ENCODE peak calls at places on chromosomes 2 and 18, in seven cellular contexts. T is T follicular helper cell; D is stimulated activated CD4-positive, alpha-beta T cell treated with anti-CD3 and anti-CD28 coated beads, Interleukin-2, amount 100 ng/mL, for 48 hours; C is ACHN; Y is endothelial cell; M is AML-193; R is EH. K is an unnamed sample.

GRCh38 chr2:2044658-2045057 is 286.4 kb downstream of the MYT1L start:
- DNase-seq in M (no peak), D (no peak), T (no peak), Y (no peak), R (no peak), C (no peak), K (no peak)

GRCh38 chr2:98172150-98172765 is 85.3 kb downstream of the VWA3B start:
- DNase-seq in Y (no peak), R (no peak), D (no peak), T (no peak), C (no peak), M (no peak), K (no peak)

GRCh38 chr2:231222318-231223000 is 24.0 kb downstream of the ARMC9 start:
- DNase-seq in Y (no peak), R (peak; percentile 92), C (no peak), D (no peak), T (no peak), M (no peak), K (peak; percentile 38)

GRCh38 chr2:239737144-239737463 is 288.0 kb downstream of the NDUFA10 start:
- DNase-seq in C (no peak), T (no peak), D (no peak), R (no peak), Y (no peak), M (no peak), K (no peak)

GRCh38 chr2:173254659-173255058 is 100.0 kb upstream of the CDCA7 start:
- DNase-seq in D (no peak), Y (no peak), T (no peak), R (peak; percentile 16), C (no peak), M (no peak), K (peak; percentile 14)

GRCh38 chr2:129849559-129850160 is 129.8 kb upstream of the RAB6C start:
- DNase-seq in C (peak; percentile 75), T (no peak), R (peak; percentile 70), M (peak; percentile 68), D (no peak), Y (no peak), K (peak; percentile 89)

GRCh38 chr18:31281437-31281836 is 36.5 kb upstream of the DSG1 start:
- DNase-seq in Y (no peak), M (no peak), T (no peak), D (no peak), R (no peak), C (no peak), K (no peak)

GRCh38 chr2:132896073-132896472 is 226.1 kb upstream of the LYPD1 start:
- DNase-seq in Y (no peak), D (no peak), M (no peak), R (no peak), C (no peak), T (no peak), K (no peak)

GRCh38 chr2:160581035-160581434 is 87.4 kb upstream of the RBMS1 start:
- DNase-seq in D (no peak), T (no peak), M (no peak), Y (no peak), C (no peak), R (peak; percentile 64), K (no peak)

GRCh38 chr2:222878877-222879601 is 18.2 kb downstream of the ACSL3 start:
- DNase-seq in T (no peak), M (no peak), D (no peak), Y (no peak), C (peak; percentile 37), R (peak; percentile 87), K (no peak)

GRCh38 chr2:148660999-148661398 is 16.4 kb downstream of the EPC2 start:
- DNase-seq in M (no peak), R (peak; percentile 66), D (no peak), C (no peak), Y (no peak), T (no peak), K (peak; percentile 19)

GRCh38 chr2:99488587-99488998 is 1.2 kb downstream of the REV1 start:
- DNase-seq in R (peak; percentile 50), T (no peak), Y (peak; percentile 13), M (peak; percentile 28), D (no peak), C (peak; percentile 55), K (peak; percentile 50)

GRCh38 chr18:48953096-48953706 is 2.4 kb upstream of the SMAD7 start:
- DNase-seq in R (no peak), Y (no peak), D (no peak), C (no peak), T (no peak), M (no peak), K (no peak)

GRCh38 chr18:75247601-75248421 is 37.2 kb downstream of the TSHZ1 start:
- DNase-seq in Y (no peak), M (peak; percentile 17), R (peak; percentile 70), T (no peak), D (no peak), C (peak; percentile 50), K (peak; percentile 41)

GRCh38 chr2:150162241-150162942 is 325.1 kb downstream of the RND3 start:
- DNase-seq in C (no peak), Y (no peak), M (no peak), T (no peak), D (no peak), R (no peak), K (no peak)

GRCh38 chr2:141589314-141589713 is 541.5 kb downstream of the LRP1B start:
- DNase-seq in M (no peak), C (no peak), Y (no peak), T (no peak), R (no peak), D (no peak), K (no peak)

GRCh38 chr18:37006742-37007141 is 177.8 kb downstream of the KIAA1328 start:
- DNase-seq in C (no peak), Y (no peak), R (no peak), T (no peak), M (no peak), D (no peak), K (no peak)

GRCh38 chr2:134137182-134137595 is 116.7 kb upstream of the MGAT5 start:
- DNase-seq in M (peak; percentile 51), Y (peak; percentile 19), D (no peak), T (no peak), R (peak; percentile 82), C (no peak), K (no peak)

GRCh38 chr18:29160123-29160522 is 983.2 kb upstream of the CDH2 start:
- DNase-seq in R (no peak), M (no peak), D (no peak), C (no peak), Y (no peak), T (no peak), K (peak; percentile 68)

GRCh38 chr18:9147440-9148238 is 11.1 kb downstream of the ANKRD12 start:
- DNase-seq in R (peak; percentile 78), D (no peak), Y (peak; percentile 11), C (peak; percentile 69), M (peak; percentile 76), T (no peak), K (peak; percentile 75)

GRCh38 chr2:104755026-104755856 is 98.7 kb upstream of the POU3F3 start:
- DNase-seq in D (no peak), R (peak; percentile 37), C (no peak), Y (no peak), M (peak; percentile 96), T (no peak), K (no peak)

GRCh38 chr2:69191672-69192071 is 178.7 kb downstream of the ANTXR1 start:
- DNase-seq in D (no peak), T (no peak), Y (no peak), C (no peak), M (no peak), R (peak; percentile 77), K (no peak)

GRCh38 chr2:136361521-136361920 is 243.6 kb upstream of the CXCR4 start:
- DNase-seq in Y (no peak), C (no peak), D (no peak), T (no peak), M (no peak), R (no peak), K (no peak)

GRCh38 chr2:20576598-20577115 is 74.2 kb downstream of the HS1BP3 start:
- DNase-seq in D (no peak), R (no peak), T (no peak), C (no peak), M (no peak), Y (no peak), K (no peak)

GRCh38 chr18:33837191-33837590 is 259.2 kb downstream of the ASXL3 start:
- DNase-seq in T (no peak), C (no peak), Y (no peak), R (no peak), M (no peak), D (no peak), K (no peak)

GRCh38 chr2:172986040-172986439 is 89.6 kb upstream of the MAP3K20 start:
- DNase-seq in Y (no peak), C (peak; percentile 11), M (peak; percentile 28), R (no peak), T (no peak), D (no peak), K (no peak)

GRCh38 chr2:200340527-200341224 is 34.2 kb downstream of the SPATS2L start:
- DNase-seq in D (no peak), Y (no peak), M (no peak), T (no peak), C (no peak), R (no peak), K (no peak)

K was measured in left kidney.